ENCODE peak calls at places on chromosomes 6 and 20, in four cellular contexts. H is uterus, I is hepatocyte, Q is DND-41. A is an unnamed sample. For H3K36me3, the result is how much of the 10 kb centered on the place peaks cover.

GRCh38 chr6:17829905-17830304 is 123.2 kb upstream of the NUP153 start:
- DNase-seq in H (no peak), I (no peak), Q (no peak), A (no peak)

GRCh38 chr20:57483287-57484050 is 41.5 kb downstream of the CTCFL start:
- DNase-seq in H (no peak), I (no peak), Q (no peak), A (no peak)

GRCh38 chr6:138981416-138981815 is 6.6 kb downstream of the REPS1 start:
- DNase-seq in H (no peak), I (no peak), Q (no peak), A (no peak)

GRCh38 chr6:16759181-16759645 is 2.0 kb downstream of the ATXN1 start:
- DNase-seq in H (no peak), I (peak), Q (no peak), A (no peak)

GRCh38 chr6:139152892-139153271 is 18.0 kb downstream of the HECA start:
- DNase-seq in H (no peak), I (no peak), Q (no peak), A (no peak)

GRCh38 chr20:61436268-61436667 is 184.2 kb downstream of the CDH4 start:
- DNase-seq in H (no peak), I (no peak), Q (no peak), A (no peak)

GRCh38 chr6:25583099-25583498 is 68.9 kb upstream of the SCGN start:
- DNase-seq in H (no peak), I (peak), Q (peak), A (no peak)

GRCh38 chr6:56756219-56756789 is 113.6 kb upstream of the DST start:
- DNase-seq in H (no peak), I (no peak), Q (no peak), A (no peak)

GRCh38 chr6:141878686-141879085 is 254.0 kb upstream of the GJE1 start:
- DNase-seq in H (no peak), I (no peak), Q (no peak), A (no peak)

GRCh38 chr6:44111434-44112417 is 15.5 kb downstream of the MRPL14 start:
- DNase-seq in H (no peak), I (peak), Q (no peak), A (peak)
- H3K36me3 ChIP-seq in H (under half), I (under half), Q (half or more), A (under half)

DNA sequence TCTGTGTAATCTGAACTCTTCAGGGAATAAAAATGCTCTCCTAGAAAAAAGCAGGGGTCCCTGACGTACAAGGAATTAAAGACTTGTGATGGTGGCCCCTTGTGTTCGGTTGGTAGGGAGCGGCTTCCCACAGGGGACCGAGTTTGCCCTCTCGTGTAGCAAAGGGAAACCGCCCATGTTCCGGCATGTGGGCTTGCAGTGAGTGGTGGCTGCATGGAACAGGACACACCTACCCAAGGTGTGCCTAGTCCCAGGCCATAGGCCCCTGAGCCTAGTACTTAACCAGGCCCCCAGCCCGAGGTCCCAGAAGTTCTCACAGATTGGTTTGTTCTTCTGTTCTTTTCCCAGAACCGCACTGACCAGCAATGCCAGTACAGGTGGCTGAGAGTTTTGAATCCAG is 15.5 kb downstream of the MYBL2 start:
- DNase-seq in H (no peak), I (no peak), Q (no peak), A (peak)
- H3K36me3 ChIP-seq in H (under half), I (under half), Q (half or more), A (under half)

DNA sequence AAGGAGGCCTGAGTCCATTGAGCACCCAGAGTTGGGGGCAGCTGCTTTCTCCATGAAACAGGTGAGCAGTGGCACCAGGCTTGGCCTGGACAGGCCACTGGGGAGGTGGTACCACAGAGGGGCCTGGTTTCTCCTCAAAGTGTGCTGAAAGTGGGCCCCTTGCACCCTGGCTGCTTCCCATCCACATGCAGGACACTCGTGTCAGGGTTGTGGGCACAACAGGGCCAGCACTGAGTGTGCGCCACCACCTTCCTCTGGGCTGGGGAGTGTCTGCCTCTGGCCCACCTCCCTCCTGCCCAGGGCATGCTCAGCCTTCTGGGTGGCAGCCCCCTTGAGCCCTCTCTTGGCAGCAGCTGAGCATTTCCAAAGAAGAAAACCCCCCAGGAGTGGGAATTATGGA is 5.2 kb upstream of the SLC22A1 start:
- DNase-seq in H (no peak), I (no peak), Q (no peak), A (no peak)
- H3K36me3 ChIP-seq in H (under half), I (under half), Q (under half), A (under half)

GRCh38 chr6:44842616-44843015 is 455.1 kb downstream of the CDC5L start:
- DNase-seq in H (no peak), I (no peak), Q (no peak), A (no peak)

GRCh38 chr6:44837741-44838140 is 450.2 kb downstream of the CDC5L start:
- DNase-seq in H (no peak), I (no peak), Q (no peak), A (no peak)

GRCh38 chr6:44843734-44844133 is 456.2 kb downstream of the CDC5L start:
- DNase-seq in H (no peak), I (no peak), Q (no peak), A (no peak)

DNA sequence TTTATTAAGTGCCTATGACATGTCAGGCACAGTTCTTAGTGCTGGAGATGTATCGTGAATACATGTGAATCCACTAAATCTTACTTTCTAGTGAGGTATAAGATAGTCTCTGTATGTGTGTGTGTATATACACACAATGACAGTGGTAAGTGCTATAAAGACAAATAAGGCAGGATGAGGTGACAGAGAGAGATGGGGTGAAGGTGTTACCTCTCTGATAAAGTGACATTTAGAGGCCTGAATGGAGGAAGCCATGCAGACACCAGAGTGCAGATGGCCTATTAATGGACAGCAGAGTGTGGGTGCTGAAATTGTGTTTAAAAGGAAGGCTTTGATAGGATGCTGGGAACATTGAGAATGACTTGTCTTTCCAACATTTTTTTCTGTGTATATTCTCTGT is 454.3 kb downstream of the CDC5L start:
- DNase-seq in H (no peak), I (no peak), Q (no peak), A (no peak)
- H3K36me3 ChIP-seq in H (under half), I (under half), Q (under half), A (under half)

GRCh38 chr6:35080821-35081425 is 60.2 kb downstream of the TCP11 start:
- DNase-seq in H (peak), I (no peak), Q (no peak), A (no peak)
- H3K36me3 ChIP-seq in H (under half), I (under half), Q (under half), A (under half)

GRCh38 chr6:89749918-89750317 is 69.7 kb downstream of the MDN1 start:
- DNase-seq in H (no peak), I (no peak), Q (no peak), A (no peak)
- H3K36me3 ChIP-seq in H (under half), I (under half), Q (half or more), A (under half)

A was measured in MM.1S.